ENCODE peak calls at places on chromosomes 2 and 18, in ten cellular contexts. A, J, D, H, L, S, Y, G, I and M are unnamed samples.

GRCh38 chr2:190819835-190820234 is 60.8 kb upstream of the GLS start:
- DNase-seq in A (no peak), J (no peak), D (peak; percentile 52), H (no peak), L (no peak), S (no peak), Y (no peak), G (peak; percentile 48), I (no peak), M (peak; percentile 94)

GRCh38 chr2:151410485-151410833 is 757 bp downstream of the RIF1 start:
- DNase-seq in A (peak; percentile 16), J (no peak), D (peak; percentile 55), H (peak; percentile 63), L (peak; percentile 45), S (no peak), Y (no peak), G (no peak), I (no peak), M (peak; percentile 2)

GRCh38 chr2:557635-558301 is 119.4 kb downstream of the TMEM18 start:
- DNase-seq in A (no peak), J (no peak), D (no peak), H (peak; percentile 21), L (no peak), S (no peak), Y (no peak), G (no peak), I (no peak), M (no peak)

GRCh38 chr2:152573168-152573567 is 144.1 kb downstream of the PRPF40A start:
- DNase-seq in A (no peak), J (peak; percentile 69), D (peak; percentile 87), H (peak; percentile 54), L (peak; percentile 49), S (no peak), Y (peak; percentile 71), G (peak; percentile 46), I (peak; percentile 90), M (peak; percentile 72)

GRCh38 chr18:49915352-49915751 is 102.0 kb upstream of the ACAA2 start:
- DNase-seq in A (no peak), J (no peak), D (no peak), H (no peak), L (no peak), S (no peak), Y (no peak), G (no peak), I (no peak), M (no peak)

GRCh38 chr2:101082993-101083392 is 68.2 kb downstream of the TBC1D8 start:
- DNase-seq in A (no peak), J (no peak), D (no peak), H (no peak), L (no peak), S (no peak), Y (no peak), G (no peak), I (no peak), M (no peak)

GRCh38 chr2:134917958-134918517 is 584 bp upstream of the CCNT2 start:
- DNase-seq in A (peak; percentile 77), J (no peak), D (no peak), H (peak; percentile 90), L (peak; percentile 92), S (no peak), Y (no peak), G (no peak), I (peak; percentile 91), M (no peak)

GRCh38 chr2:8607591-8607990 is 74.3 kb upstream of the ID2 start:
- DNase-seq in A (no peak), J (no peak), D (no peak), H (no peak), L (no peak), S (no peak), Y (no peak), G (no peak), I (no peak), M (peak; percentile 75)

GRCh38 chr2:172102858-172103359 is at the start of gene DLX2:
- DNase-seq in A (peak; percentile 47), J (peak; percentile 54), D (peak; percentile 93), H (peak; percentile 85), L (peak; percentile 78), S (peak; percentile 68), Y (peak; percentile 56), G (peak; percentile 58), I (peak; percentile 66), M (peak; percentile 84)

GRCh38 chr2:2698182-2699116 is 367.4 kb upstream of the MYT1L start:
- DNase-seq in A (no peak), J (no peak), D (peak; percentile 7), H (no peak), L (no peak), S (no peak), Y (no peak), G (no peak), I (no peak), M (no peak)

GRCh38 chr18:27964811-27965210 is 212.1 kb downstream of the CDH2 start:
- DNase-seq in A (no peak), J (no peak), D (no peak), H (no peak), L (no peak), S (no peak), Y (no peak), G (no peak), I (no peak), M (no peak)

GRCh38 chr2:18311413-18311812 is 249.0 kb downstream of the RDH14 start:
- DNase-seq in A (no peak), J (no peak), D (no peak), H (no peak), L (no peak), S (no peak), Y (no peak), G (no peak), I (no peak), M (peak; percentile 90)

GRCh38 chr2:221350621-221351020 is 221.5 kb downstream of the EPHA4 start:
- DNase-seq in A (no peak), J (no peak), D (no peak), H (no peak), L (no peak), S (peak; percentile 39), Y (no peak), G (peak; percentile 6), I (no peak), M (no peak)

GRCh38 chr2:37776487-37776886 is 105.0 kb upstream of the CDC42EP3 start:
- DNase-seq in A (no peak), J (no peak), D (peak; percentile 15), H (no peak), L (no peak), S (no peak), Y (no peak), G (peak; percentile 30), I (no peak), M (peak; percentile 60)

GRCh38 chr2:393711-394696 is 106.1 kb upstream of the ALKAL2 start:
- DNase-seq in A (peak; percentile 33), J (no peak), D (peak; percentile 45), H (peak; percentile 71), L (peak; percentile 80), S (no peak), Y (peak; percentile 54), G (no peak), I (no peak), M (no peak)

GRCh38 chr18:50981381-50981780 is 13.5 kb downstream of the ELAC1 start:
- DNase-seq in A (no peak), J (no peak), D (no peak), H (no peak), L (no peak), S (no peak), Y (no peak), G (no peak), I (no peak), M (no peak)

GRCh38 chr2:239264838-239265651 is 135.8 kb downstream of the HDAC4 start:
- DNase-seq in A (peak; percentile 43), J (peak; percentile 36), D (no peak), H (peak; percentile 76), L (peak; percentile 80), S (no peak), Y (no peak), G (peak; percentile 51), I (peak; percentile 64), M (peak; percentile 58)

GRCh38 chr2:30561349-30561748 is 114.3 kb downstream of the LCLAT1 start:
- DNase-seq in A (no peak), J (no peak), D (no peak), H (no peak), L (no peak), S (no peak), Y (no peak), G (no peak), I (no peak), M (no peak)

GRCh38 chr2:97067279-97068004 is 27.2 kb downstream of the FAHD2B start:
- DNase-seq in A (no peak), J (no peak), D (no peak), H (no peak), L (no peak), S (no peak), Y (no peak), G (no peak), I (no peak), M (no peak)

GRCh38 chr2:239306274-239307220 is 94.3 kb downstream of the HDAC4 start:
- DNase-seq in A (no peak), J (peak; percentile 93), D (no peak), H (no peak), L (no peak), S (peak; percentile 6), Y (no peak), G (no peak), I (no peak), M (no peak)

GRCh38 chr2:238955648-238956531 is 108.0 kb downstream of the TWIST2 start:
- DNase-seq in A (no peak), J (no peak), D (no peak), H (no peak), L (no peak), S (no peak), Y (no peak), G (no peak), I (no peak), M (no peak)